ENCODE peak calls at places on chromosome 22, in four cellular contexts. Z, B, P and L are unnamed samples.

GRCh38 chr22:38230108-38230825 is 28.5 kb downstream of the MAFF start:
- DNase-seq in B (no peak), P (peak), Z (no peak), L (peak)

GRCh38 chr22:38861927-38862326 is 10.1 kb downstream of the CBX6 start:
- DNase-seq in B (no peak), P (no peak), Z (no peak), L (no peak)

GRCh38 chr22:29093980-29094379 is 21.1 kb downstream of the KREMEN1 start:
- DNase-seq in P (no peak), Z (no peak), B (no peak), L (no peak)

GRCh38 chr22:22037740-22038139 is 55.2 kb upstream of the TOP3B start:
- DNase-seq in P (peak), Z (no peak), B (no peak), L (peak)

GRCh38 chr22:20652130-20652529 is 121.8 kb upstream of the SERPIND1 start:
- DNase-seq in Z (no peak), B (no peak), P (no peak), L (no peak)

GRCh38 chr22:17319541-17319940 is 49.7 kb upstream of the CECR2 start:
- DNase-seq in Z (no peak), B (no peak), P (no peak), L (no peak)

GRCh38 chr22:32237021-32237420 is 18.1 kb downstream of the SLC5A4 start:
- DNase-seq in Z (no peak), B (no peak), P (no peak), L (no peak)

GRCh38 chr22:42365337-42365865 is 66.8 kb downstream of the NFAM1 start:
- DNase-seq in P (no peak), B (no peak), Z (no peak), L (no peak)

GRCh38 chr22:43179151-43179910 is 7.6 kb downstream of the TTLL12 start:
- DNase-seq in Z (no peak), B (no peak), P (no peak), L (no peak)

GRCh38 chr22:17357688-17358087 is 11.6 kb upstream of the CECR2 start:
- DNase-seq in P (no peak), B (no peak), Z (no peak), L (no peak)

GRCh38 chr22:42930810-42931420 is 73.8 kb upstream of the ARFGAP3 start:
- DNase-seq in B (no peak), P (peak), Z (no peak), L (no peak)

GRCh38 chr22:29344137-29344536 is 28.6 kb upstream of the RASL10A start:
- DNase-seq in B (no peak), P (peak), Z (no peak), L (no peak)

GRCh38 chr22:44648821-44649566 is 53.0 kb upstream of the PRR5 start:
- DNase-seq in B (no peak), P (no peak), Z (no peak), L (no peak)

GRCh38 chr22:37659897-37660708 is 1.6 kb downstream of the PDXP start:
- DNase-seq in B (no peak), P (no peak), Z (no peak), L (peak)

GRCh38 chr22:22666307-22667091 is 22.1 kb downstream of the GGTLC2 start:
- DNase-seq in B (peak), Z (no peak), P (peak), L (peak)

GRCh38 chr22:47805394-47805935 is 1043.0 kb downstream of the TBC1D22A start:
- DNase-seq in Z (no peak), B (no peak), P (no peak), L (no peak)

GRCh38 chr22:22327723-22328122 is 83.1 kb downstream of the VPREB1 start:
- DNase-seq in P (no peak), B (no peak), Z (no peak), L (no peak)

GRCh38 chr22:39953101-39953500 is 7.1 kb upstream of the TMA7B start:
- DNase-seq in B (no peak), P (no peak), Z (no peak), L (no peak)

DNA sequence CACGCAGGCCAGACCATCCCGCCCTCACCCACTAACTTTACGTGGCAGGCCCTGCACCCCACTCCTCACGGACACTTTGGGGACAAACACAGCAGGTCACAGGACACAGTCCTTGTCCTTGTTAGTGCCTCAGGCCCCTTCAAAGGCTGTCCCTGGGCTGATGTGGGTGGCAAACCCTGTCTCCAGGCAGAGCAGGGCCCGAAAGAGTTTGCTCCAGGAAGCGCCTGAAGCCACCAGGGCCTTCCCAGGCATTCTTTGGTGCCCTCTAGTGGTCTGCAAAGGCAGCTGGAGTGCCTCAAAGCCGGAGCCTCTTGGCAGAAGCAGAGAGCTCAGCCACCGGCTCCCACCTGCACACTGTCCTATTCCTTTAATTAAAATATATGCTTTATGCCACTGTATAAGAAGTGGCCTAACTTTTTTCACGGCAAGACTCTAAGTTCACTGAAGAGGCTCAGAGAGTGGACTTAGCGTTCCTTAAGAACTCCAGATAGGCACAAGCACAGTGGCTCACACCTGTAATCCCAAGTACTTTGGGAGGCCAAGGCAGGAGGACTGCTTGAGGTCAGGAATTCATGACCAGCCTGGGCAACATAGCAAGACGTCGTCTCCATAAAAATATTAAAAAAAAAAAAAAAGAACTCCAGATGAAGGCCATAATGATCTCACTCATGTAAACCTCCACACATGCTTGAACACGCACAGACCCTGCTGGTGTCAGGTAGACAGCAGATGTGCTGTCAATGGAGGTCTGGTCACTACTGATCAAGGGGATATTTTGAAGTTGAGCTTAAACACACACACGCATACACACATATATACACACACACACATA is 11.1 kb downstream of the TXN2 start:
- DNase-seq in P (peak), B (peak), Z (no peak), L (peak)
- TF ChIP-seq CBX5 in P (peak), B (no peak), Z (no peak), L (no peak)

DNA sequence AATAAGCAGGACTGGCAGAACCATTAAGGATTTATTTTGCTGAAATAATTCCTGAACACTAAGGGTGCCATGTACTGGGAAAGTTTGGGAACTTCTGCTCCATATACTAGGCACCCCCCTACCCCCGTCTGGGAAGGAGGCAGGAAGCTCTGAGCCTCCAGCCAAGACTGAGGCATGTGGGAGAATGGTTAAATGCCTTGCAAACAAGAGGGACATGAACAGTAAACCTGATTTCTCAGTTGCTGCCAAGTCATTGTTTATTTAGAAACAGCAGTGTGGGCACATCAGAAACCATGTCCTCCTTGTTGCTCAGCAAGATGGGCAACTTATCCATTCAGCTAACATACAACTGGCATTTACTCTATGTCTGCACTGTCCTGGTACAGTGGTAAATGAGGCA is 458.9 kb downstream of the MIAT start:
- DNase-seq in P (no peak), B (no peak), Z (no peak), L (no peak)
- TF ChIP-seq CBX5 in P (no peak), B (no peak), Z (no peak), L (no peak)

DNA sequence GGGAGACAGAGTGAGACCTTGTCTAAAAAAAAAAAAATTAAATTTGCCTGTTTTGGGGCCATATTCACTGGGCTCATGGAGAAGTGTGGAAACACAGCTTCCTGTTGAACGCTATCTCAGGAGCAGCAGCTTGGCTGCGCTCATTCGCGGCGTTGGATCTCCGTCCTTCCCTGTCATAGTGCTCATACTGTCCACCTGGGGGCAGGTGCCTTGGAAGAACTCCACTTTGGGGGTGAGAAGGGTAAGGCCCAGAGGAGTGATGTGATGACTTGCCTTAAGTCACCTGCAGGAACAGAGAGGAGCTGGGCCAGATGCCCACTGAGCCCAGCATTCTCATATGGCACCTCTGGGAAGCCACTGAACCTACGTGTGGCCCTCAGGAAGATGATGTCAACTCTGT is 82.8 kb downstream of the CABIN1 start:
- DNase-seq in P (no peak), Z (no peak), B (no peak), L (peak)
- TF ChIP-seq CBX5 in P (no peak), Z (no peak), B (no peak), L (no peak)

GRCh38 chr22:36546092-36546804 is 17.3 kb upstream of the EIF3D start:
- DNase-seq in Z (no peak), P (peak), B (peak), L (peak)
- TF ChIP-seq CBX5 in Z (no peak), P (no peak), B (no peak), L (no peak)

DNA sequence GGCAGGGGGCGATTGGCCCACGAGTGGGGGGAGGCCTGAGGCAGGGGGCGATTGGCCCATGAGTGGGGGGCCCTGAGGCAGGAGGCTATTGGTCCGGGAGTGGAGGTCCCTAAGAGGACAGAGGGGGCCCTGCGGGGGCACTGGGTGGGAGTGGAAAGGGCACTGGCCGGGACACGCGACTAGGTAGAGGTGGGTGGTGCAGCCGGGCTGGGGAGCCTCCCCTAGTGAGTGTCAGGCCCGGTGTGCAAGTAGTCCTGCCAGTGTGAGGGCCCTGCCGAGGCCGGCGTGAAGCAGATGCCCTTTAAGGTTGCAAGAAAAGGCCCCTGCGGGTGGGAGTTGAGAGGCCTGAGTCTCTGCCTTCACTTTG is 909 bp upstream of the BRD1 start:
- DNase-seq in Z (no peak), P (no peak), B (no peak), L (no peak)
- TF ChIP-seq CBX5 in Z (no peak), P (no peak), B (no peak), L (no peak)

GRCh38 chr22:19109198-19110063 is 12.8 kb downstream of the DGCR2 start:
- DNase-seq in P (peak), Z (peak), B (no peak), L (no peak)
- TF ChIP-seq CBX5 in P (no peak), Z (no peak), B (no peak), L (no peak)

GRCh38 chr22:46390652-46391301 is 55.3 kb downstream of the TRMU start:
- DNase-seq in P (peak), Z (no peak), B (no peak), L (peak)
- TF ChIP-seq CBX5 in P (no peak), Z (no peak), B (no peak), L (no peak)

DNA sequence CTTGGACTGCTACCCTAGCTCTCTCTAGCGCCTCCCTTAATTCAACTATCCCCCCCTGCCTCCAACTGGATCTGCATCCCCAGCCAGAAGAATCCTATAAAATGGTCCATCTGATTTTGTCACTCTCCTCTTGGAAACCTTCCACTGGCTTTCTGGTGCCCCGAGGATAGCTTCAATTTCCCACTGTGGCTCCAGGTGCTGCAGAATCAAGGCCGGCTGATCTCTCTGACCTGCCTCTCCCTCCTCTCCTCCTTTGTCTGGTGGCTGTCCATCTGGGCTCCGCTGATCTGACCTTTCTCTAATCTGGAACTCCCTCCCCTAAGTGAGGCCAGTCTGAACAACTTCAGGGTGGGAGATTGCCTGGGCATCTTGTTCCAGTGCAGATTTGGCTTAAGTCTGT is 6.1 kb upstream of the GRK3 start:
- DNase-seq in Z (no peak), B (no peak), P (no peak), L (no peak)
- TF ChIP-seq CBX5 in Z (no peak), B (no peak), P (no peak), L (no peak)

DNA sequence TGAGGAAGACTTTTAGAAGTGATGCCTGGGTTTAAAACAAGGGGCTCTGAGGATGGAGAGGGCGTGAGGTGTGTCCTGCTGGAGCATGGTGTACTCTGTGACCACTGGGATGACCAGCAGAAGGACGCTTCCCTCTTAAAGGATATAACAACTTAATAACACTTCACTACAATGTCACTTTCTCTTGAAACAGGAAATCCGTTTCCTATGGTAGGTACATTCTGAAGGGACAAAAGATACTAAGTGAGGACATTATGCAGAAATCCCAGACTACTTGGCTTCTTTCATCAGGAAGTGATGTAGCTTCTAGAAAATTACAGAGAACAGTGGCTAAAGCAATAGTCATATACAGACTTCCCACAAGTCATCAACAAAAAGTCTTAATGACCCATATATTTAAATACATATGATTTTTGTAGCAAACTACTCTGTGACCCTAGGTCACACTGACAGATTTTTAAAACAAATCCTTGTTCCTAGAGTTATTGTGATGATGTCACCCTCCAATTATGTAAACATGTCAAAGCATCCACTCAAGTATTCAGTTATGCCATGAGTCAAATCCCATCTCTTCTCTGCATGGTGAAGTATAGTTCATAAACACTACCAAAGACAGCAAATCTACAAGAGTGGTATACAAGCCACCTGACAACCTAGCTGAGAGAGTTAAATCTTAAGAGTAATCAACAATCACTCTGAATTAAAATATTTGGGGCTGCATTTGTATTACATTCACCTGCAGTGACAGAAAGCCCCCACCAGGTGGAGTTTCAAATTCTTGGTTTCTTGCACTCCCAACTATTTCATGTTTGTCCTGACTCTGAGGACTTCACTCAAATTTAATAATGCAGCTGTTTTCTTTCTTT is 32.8 kb downstream of the PITPNB start:
- DNase-seq in B (peak), P (peak), Z (no peak), L (peak)
- TF ChIP-seq CBX5 in B (no peak), P (no peak), Z (no peak), L (no peak)

DNA sequence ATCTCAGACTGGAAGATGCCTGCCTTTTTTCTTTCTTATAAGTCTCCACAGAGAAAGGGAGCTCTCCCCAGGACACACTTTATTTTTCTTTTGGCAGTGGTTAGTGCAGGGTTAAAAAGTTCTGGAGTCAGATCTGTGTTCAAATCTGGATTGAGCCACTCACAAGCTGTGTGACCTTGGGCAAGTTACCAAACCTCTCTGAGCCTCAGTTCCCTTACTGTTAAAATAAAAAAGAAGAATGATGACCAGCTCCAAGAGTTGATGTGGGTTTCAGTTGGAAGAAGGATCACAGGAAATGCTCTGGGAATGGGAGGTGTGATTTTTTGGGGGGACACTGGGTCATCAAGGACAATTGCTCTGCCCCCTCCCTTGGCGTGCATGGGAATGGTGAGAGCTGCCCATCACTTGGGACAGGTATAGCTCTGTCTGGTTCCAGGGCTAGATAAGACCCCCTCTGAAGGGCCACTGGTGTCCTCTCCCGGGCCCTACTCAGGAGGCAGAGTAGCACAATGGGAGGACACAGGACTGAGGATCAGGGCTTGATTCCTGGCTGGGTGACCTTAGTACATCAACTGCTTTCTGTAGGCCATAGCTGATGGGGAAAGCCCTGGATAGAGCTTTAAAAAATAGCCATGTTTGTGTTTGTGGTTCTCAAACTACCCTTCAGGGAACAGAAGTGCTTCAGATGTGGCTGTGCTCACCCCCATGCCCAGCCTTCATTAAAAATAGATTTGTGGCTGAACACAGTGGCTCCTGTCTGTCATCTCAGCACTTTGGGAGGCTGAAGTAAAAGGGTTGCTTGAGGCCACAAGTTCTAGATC is 228.3 kb downstream of the MIAT start:
- DNase-seq in Z (no peak), P (no peak), B (peak), L (no peak)
- TF ChIP-seq CBX5 in Z (no peak), P (no peak), B (no peak), L (no peak)